ENCODE peak calls at places on chromosome 22, in ten cellular contexts. O, C, P, L, S, N, Q, G, E and U are unnamed samples.
A peak's percentile ranks its signal among the peaks of the same experiment; 100 is the strongest.

GRCh38 chr22:44159230-44159629 is 21.5 kb upstream of the PARVG start:
- DNase-seq in L (no peak), E (peak; percentile 20), O (no peak), G (no peak), N (no peak), S (no peak), C (no peak), P (no peak), Q (no peak), U (no peak)

GRCh38 chr22:43094085-43094484 is 4.9 kb upstream of the TTLL1 start:
- DNase-seq in Q (no peak), L (peak; percentile 56), N (no peak), E (peak; percentile 62), P (no peak), O (peak; percentile 76), C (peak; percentile 45), S (peak; percentile 70), G (no peak), U (no peak)

GRCh38 chr22:35452351-35452781 is 52.4 kb downstream of the MCM5 start:
- DNase-seq in N (no peak), C (no peak), E (peak; percentile 87), S (no peak), P (no peak), Q (no peak), G (no peak), O (no peak), L (peak; percentile 86), U (no peak)

GRCh38 chr22:23306926-23307325 is 126.6 kb downstream of the BCR start:
- DNase-seq in G (no peak), E (no peak), S (no peak), P (no peak), Q (no peak), N (no peak), C (no peak), O (no peak), L (no peak), U (no peak)

GRCh38 chr22:47138898-47139789 is 376.7 kb downstream of the TBC1D22A start:
- DNase-seq in Q (no peak), N (no peak), E (no peak), C (no peak), S (no peak), O (no peak), P (no peak), G (peak; percentile 70), L (no peak), U (no peak)

GRCh38 chr22:44392446-44392921 is 79.7 kb upstream of the SHISAL1 start:
- DNase-seq in C (no peak), L (no peak), S (peak; percentile 2), E (no peak), N (no peak), Q (no peak), O (peak; percentile 3), G (peak; percentile 13), P (no peak), U (no peak)

GRCh38 chr22:33781396-33781795 is 138.9 kb downstream of the LARGE1 start:
- DNase-seq in L (no peak), N (no peak), Q (peak; percentile 9), P (no peak), E (no peak), S (no peak), G (no peak), O (no peak), C (peak; percentile 22), U (no peak)

GRCh38 chr22:22465782-22466181 is 42.8 kb downstream of the ZNF280B start:
- DNase-seq in P (no peak), L (no peak), O (no peak), E (no peak), Q (no peak), C (no peak), S (no peak), G (no peak), N (no peak), U (no peak)

GRCh38 chr22:37599161-37599560 is 9.5 kb upstream of the GGA1 start:
- DNase-seq in O (no peak), P (no peak), Q (no peak), C (no peak), L (peak; percentile 94), E (peak; percentile 78), G (no peak), S (no peak), N (no peak), U (peak; percentile 38)

GRCh38 chr22:44406581-44407403 is 91.2 kb downstream of the RTL6 start:
- DNase-seq in L (no peak), Q (no peak), S (no peak), C (peak; percentile 45), O (no peak), N (no peak), G (peak; percentile 28), E (no peak), P (no peak), U (no peak)

GRCh38 chr22:31790240-31790639 is 36.4 kb downstream of the DEPDC5 start:
- DNase-seq in L (no peak), Q (no peak), P (no peak), O (no peak), N (no peak), S (no peak), E (no peak), G (no peak), C (no peak), U (no peak)
- H3K27ac ChIP-seq in L (no peak overlapping the region), Q (no peak overlapping the region), P (no peak overlapping the region), O (peak overlapping the region; percentile 26), N (no peak overlapping the region), S (peak overlapping the region; percentile 12), E (no peak overlapping the region), G (no peak overlapping the region), C (no peak overlapping the region), U (no peak overlapping the region)

DNA sequence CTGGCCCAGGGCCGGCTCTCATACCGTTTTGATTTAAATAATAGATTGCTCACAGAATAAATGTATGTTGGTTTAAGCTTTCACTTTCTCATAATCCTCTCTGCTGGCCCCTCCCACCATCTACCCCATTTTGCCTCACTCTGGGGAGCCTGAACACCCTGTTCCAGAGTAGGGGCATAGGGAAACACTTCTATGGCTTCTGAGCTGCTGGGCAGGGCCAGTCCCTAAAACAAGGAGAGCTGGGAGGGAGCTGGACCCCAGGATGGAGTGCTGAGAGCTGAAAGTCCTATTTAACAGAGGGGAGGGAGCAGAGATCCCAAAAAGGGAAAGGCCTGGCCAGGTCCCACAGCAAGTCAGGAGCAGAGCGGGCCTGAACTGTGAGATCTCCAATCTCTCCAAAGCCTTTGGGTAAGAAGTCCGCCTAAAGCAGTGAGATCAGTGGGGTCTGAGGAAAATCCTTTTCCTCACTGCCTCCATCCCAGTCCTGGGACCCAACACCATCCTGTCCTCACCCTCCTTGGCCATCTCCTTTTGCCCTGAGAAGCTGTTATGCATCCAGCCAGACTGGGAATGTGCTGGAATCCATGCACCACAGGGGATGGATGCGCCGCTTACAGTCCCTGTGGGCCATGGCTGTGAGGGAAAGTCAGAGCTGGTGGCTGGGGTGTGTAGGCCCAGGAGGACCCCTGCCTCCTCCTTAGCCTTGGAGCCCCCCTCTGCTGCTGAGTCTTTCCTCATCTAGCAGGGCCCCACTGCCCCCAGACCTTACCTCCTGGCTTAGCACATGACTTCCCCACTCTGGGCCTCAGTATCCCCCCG is 8.7 kb downstream of the LRRC75B start:
- DNase-seq in P (no peak), O (no peak), Q (no peak), C (no peak), N (no peak), S (no peak), L (no peak), G (no peak), E (no peak), U (no peak)
- H3K4me3 ChIP-seq in P (no peak overlapping the region), O (no peak overlapping the region), Q (no peak overlapping the region), C (no peak overlapping the region), N (peak overlapping the region; percentile 55), S (peak overlapping the region; percentile 39), L (no peak overlapping the region), G (no peak overlapping the region), E (no peak overlapping the region), U (peak overlapping the region; percentile 5)

DNA sequence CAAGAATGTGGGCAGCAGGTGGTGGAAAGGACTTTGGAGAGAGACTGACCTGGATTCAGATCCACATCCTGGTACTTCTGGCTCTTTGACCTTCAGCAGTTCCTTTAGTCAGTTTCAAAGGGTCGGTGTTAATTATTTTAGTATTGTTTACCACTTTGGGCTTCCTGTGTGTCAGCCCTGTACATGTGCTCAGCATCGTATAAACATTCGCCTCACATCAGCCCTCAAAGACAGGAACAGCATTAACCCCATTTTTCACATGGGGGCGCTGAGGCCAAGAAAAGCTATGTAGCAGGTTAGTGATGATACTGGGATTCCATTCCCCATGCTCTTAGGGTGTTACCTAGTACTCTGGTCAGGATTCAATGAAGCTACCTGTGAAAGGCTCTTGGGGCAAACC is 72.1 kb upstream of the YWHAH start:
- DNase-seq in O (no peak), S (no peak), P (no peak), E (no peak), N (no peak), Q (no peak), C (no peak), L (no peak), G (no peak), U (no peak)
- TF ChIP-seq CTCF in O (no peak), S (peak; percentile 29), P (no peak), E (no peak), N (no peak), Q (peak; percentile 9), C (no peak), L (no peak), G (peak; percentile 7), U (no peak)

DNA sequence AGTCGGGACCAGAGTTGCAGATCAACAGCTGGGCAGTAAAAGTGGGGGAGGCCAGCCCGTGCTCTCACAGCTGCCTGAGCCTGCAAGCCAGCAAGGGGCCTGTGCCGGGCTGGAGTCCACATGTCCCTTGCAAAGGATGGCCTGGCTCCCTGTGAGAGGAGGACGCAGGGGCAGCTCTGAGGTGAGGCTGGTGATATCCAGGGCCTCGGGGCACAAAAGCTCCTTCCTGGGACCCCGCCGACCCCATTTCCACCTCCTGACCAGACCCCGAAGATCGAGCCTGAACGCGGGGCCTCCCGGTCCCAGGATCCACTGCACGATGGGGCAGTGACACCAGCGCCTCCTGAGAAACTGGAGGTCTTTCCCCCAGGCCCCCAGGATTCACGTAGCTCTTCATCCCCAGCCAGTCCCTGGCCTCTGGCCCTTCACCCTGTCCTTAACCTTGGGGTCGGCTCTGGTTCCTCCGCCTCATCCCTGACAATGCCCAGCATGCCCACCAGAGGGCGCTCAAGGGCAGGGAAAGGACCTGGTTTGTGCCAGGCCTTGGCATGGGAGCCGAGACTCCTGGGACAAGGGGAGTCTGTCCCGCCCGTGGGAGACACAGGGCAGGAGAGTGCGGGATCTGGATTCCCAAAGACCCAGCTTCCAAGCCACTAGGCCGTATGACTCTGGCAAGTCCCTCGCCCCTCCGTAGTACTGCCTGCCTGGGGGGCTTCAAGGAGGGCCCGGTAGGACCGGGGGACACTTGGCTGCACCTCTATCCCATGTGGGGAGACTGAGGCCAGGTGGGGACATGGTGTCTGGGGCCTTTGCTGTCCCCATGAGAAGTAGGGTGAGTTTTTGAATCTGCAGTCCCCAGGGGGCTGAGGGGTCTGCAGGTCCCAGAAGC is 17.8 kb upstream of the WNT7B start:
- DNase-seq in P (no peak), S (peak; percentile 85), Q (no peak), L (peak; percentile 88), G (peak; percentile 93), N (no peak), C (peak; percentile 76), O (peak; percentile 91), E (peak; percentile 83), U (peak; percentile 91)
- H3K27ac ChIP-seq in P (no peak overlapping the region), S (peak overlapping the region; percentile 94), Q (no peak overlapping the region), L (no peak overlapping the region), G (no peak overlapping the region), N (no peak overlapping the region), C (no peak overlapping the region), O (peak overlapping the region; percentile 21), E (no peak overlapping the region), U (no peak overlapping the region)